ENCODE peak calls at places on chromosomes 3 and 15, in six cellular contexts. Q, X, C, J, K and O are unnamed samples.
A peak's percentile ranks its signal among the peaks of the same experiment; 100 is the strongest.

GRCh38 chr3:125054436-125055164 is 1.2 kb downstream of the HEG1 start:
- DNase-seq in C (peak; percentile 68), Q (peak; percentile 62), J (peak; percentile 85), X (peak; percentile 49), K (no peak), O (no peak)

GRCh38 chr3:72288955-72289707 is 504.2 kb upstream of the PROK2 start:
- DNase-seq in K (peak; percentile 88), Q (no peak), X (no peak), C (peak; percentile 57), J (no peak), O (no peak)

GRCh38 chr15:39125904-39126303 is 455.0 kb upstream of the THBS1 start:
- DNase-seq in X (peak; percentile 32), Q (no peak), K (peak; percentile 61), C (peak; percentile 68), J (peak; percentile 62), O (peak; percentile 48)

GRCh38 chr15:95170587-95171380 is 939.4 kb downstream of the MCTP2 start:
- DNase-seq in X (no peak), C (no peak), J (no peak), Q (no peak), K (peak; percentile 94), O (peak; percentile 31)

GRCh38 chr3:46325645-46326300 is 28.1 kb upstream of the CCR2 start:
- DNase-seq in K (no peak), C (no peak), Q (no peak), X (no peak), J (no peak), O (no peak)

GRCh38 chr3:46679681-46680080 is 13.8 kb downstream of the ALS2CL start:
- DNase-seq in C (no peak), K (no peak), J (no peak), X (no peak), Q (no peak), O (no peak)

GRCh38 chr15:72970965-72971746 is 81.1 kb upstream of the NEO1 start:
- DNase-seq in Q (no peak), X (no peak), K (no peak), J (no peak), C (peak; percentile 33), O (no peak)

GRCh38 chr3:34842706-34843478 is 796.4 kb upstream of the ARPP21 start:
- DNase-seq in J (no peak), Q (no peak), C (no peak), K (no peak), X (no peak), O (no peak)

GRCh38 chr3:43309372-43310305 is 23.3 kb downstream of the SNRK start:
- DNase-seq in C (no peak), J (no peak), K (no peak), X (no peak), Q (no peak), O (no peak)

GRCh38 chr3:113897373-113897777 is 50.4 kb upstream of the ZDHHC23 start:
- DNase-seq in C (no peak), Q (no peak), X (no peak), J (no peak), K (no peak), O (no peak)

GRCh38 chr3:127149621-127150310 is 43.2 kb upstream of the PRR23E start:
- DNase-seq in K (no peak), C (no peak), J (no peak), Q (no peak), X (no peak), O (no peak)

GRCh38 chr3:123271466-123272159 is 69.9 kb downstream of the SEC22A start:
- DNase-seq in X (no peak), C (no peak), J (no peak), K (no peak), Q (no peak), O (no peak)

GRCh38 chr15:59595434-59595915 is 16.1 kb upstream of the GCNT3 start:
- DNase-seq in X (peak; percentile 36), K (no peak), C (no peak), J (peak; percentile 84), Q (no peak), O (no peak)

GRCh38 chr3:171328419-171329082 is 131.7 kb downstream of the TNIK start:
- DNase-seq in J (peak; percentile 4), Q (no peak), X (no peak), C (no peak), K (peak; percentile 77), O (peak; percentile 42)

GRCh38 chr3:50288387-50289007 is 3.7 kb downstream of the IFRD2 start:
- DNase-seq in J (no peak), Q (no peak), C (no peak), K (no peak), X (no peak), O (no peak)

GRCh38 chr15:62545392-62546227 is 380.5 kb upstream of the C2CD4B start:
- DNase-seq in K (no peak), X (no peak), J (no peak), C (peak; percentile 42), Q (no peak), O (no peak)

GRCh38 chr3:87082806-87083440 is 92.0 kb upstream of the VGLL3 start:
- DNase-seq in Q (no peak), C (peak; percentile 75), J (peak; percentile 34), K (peak; percentile 48), X (peak; percentile 51), O (peak; percentile 60)

GRCh38 chr3:193350744-193351143 is 27.8 kb downstream of the ATP13A5 start:
- DNase-seq in C (no peak), K (no peak), J (peak; percentile 24), X (no peak), Q (no peak), O (no peak)

GRCh38 chr15:96818861-96819260 is 488.4 kb downstream of the NR2F2 start:
- DNase-seq in J (no peak), X (no peak), K (no peak), Q (no peak), C (no peak), O (no peak)

GRCh38 chr3:178059836-178060235 is 476.4 kb upstream of the KCNMB2 start:
- DNase-seq in Q (no peak), C (peak; percentile 47), K (no peak), X (no peak), J (no peak), O (no peak)

GRCh38 chr3:28915711-28916481 is 365.0 kb upstream of the RBMS3 start:
- DNase-seq in Q (no peak), X (peak; percentile 7), J (no peak), K (no peak), C (peak; percentile 91), O (peak; percentile 39)

GRCh38 chr15:88874275-88874674 is 21.1 kb downstream of the HAPLN3 start:
- DNase-seq in J (no peak), X (no peak), Q (no peak), C (no peak), K (no peak), O (no peak)

GRCh38 chr3:113249111-113249510 is 37.8 kb downstream of the BOC start:
- DNase-seq in Q (no peak), J (no peak), X (no peak), K (no peak), C (peak; percentile 88), O (no peak)

GRCh38 chr15:30963681-30964080 is 27.7 kb downstream of the MTMR10 start:
- DNase-seq in K (no peak), X (no peak), Q (no peak), J (no peak), C (no peak), O (no peak)

GRCh38 chr15:81901323-81901722 is 144.5 kb downstream of the MEX3B start:
- DNase-seq in J (no peak), C (no peak), K (no peak), Q (no peak), X (no peak), O (no peak)

GRCh38 chr3:102454101-102454625 is 19.3 kb downstream of the ZPLD1 start:
- DNase-seq in Q (no peak), J (no peak), K (no peak), X (no peak), C (no peak), O (no peak)

DNA sequence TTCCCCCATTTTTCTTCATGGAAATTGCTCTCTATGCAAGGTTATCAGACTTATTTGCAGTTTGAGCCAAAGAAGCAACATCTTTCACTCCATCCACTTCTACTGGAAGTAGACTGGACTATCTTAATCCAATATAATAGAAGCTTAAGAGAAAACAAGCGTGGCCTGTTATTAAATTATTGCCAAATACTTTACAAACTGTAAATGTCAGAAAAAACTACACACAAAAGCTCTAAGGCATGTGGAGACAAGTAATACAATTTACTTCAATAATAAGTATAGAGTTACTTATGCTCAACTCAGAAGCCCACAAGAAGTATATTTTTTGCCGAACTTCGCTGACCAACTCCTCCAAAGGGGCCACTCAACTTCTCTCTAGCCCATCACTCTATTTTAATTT is 120.3 kb downstream of the BDH1 start:
- DNase-seq in K (no peak), J (no peak), Q (no peak), C (no peak), X (no peak), O (no peak)
- TF ChIP-seq BHLHE40 in K (no peak), J (no peak), Q (no peak), C (no peak), X (no peak), O (no peak)

GRCh38 chr15:55897560-55898336 is 95.7 kb downstream of the NEDD4 start:
- DNase-seq in C (peak; percentile 61), J (peak; percentile 41), Q (no peak), X (peak; percentile 76), K (peak; percentile 65), O (peak; percentile 63)
- TF ChIP-seq BHLHE40 in C (no peak), J (no peak), Q (no peak), X (no peak), K (no peak), O (no peak)

GRCh38 chr3:138727371-138727770 is 107.4 kb downstream of the PIK3CB start:
- DNase-seq in Q (no peak), X (no peak), C (no peak), J (no peak), K (no peak), O (no peak)

GRCh38 chr3:138726966-138727365 is 107.8 kb downstream of the PIK3CB start:
- DNase-seq in X (no peak), J (no peak), Q (no peak), K (no peak), C (peak; percentile 58), O (no peak)

GRCh38 chr3:138729279-138729678 is 105.4 kb downstream of the PIK3CB start:
- DNase-seq in Q (no peak), X (no peak), C (no peak), J (no peak), K (no peak), O (no peak)

DNA sequence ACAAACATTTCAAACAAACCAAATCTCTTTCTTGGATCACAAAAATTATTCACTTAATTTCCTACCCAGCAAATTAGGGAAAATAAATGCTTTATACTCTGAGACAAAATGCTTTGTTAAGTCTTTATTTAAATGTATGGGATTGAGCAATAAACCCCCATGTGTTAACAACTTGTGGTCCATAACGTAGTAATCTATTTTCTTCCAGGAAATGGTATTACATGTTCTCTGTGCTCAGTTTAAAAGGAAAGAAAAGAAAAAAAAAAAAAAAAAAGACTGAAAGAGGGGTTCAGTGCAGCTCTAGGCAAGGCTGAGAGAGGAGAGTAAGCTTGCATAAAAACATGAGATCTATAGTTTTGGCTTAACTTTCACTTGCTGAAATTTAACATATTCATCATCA is 102.3 kb downstream of the PIK3CB start:
- DNase-seq in J (no peak), K (no peak), C (no peak), Q (no peak), X (no peak), O (no peak)
- TF ChIP-seq BHLHE40 in J (no peak), K (no peak), C (no peak), Q (no peak), X (no peak), O (no peak)

DNA sequence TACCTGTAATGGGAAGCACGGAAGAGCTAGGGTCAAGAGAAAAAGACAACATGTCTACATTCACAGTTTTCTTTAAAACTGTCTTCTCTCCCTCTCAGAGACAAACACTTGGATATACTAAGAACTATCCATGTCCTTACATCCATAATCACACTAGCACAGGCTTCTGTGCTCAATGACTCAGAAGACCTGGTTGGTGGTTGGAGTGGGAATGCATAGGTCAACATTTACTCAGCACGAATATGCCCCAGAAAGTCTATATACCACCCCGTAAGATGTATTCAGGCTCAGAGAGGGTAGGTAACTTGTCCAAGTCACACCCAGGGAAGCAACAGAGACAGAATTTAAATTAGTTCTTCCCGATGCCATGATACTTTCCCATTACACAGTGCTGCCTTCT is 891.1 kb downstream of the TUSC7 start:
- DNase-seq in J (no peak), Q (no peak), C (peak; percentile 80), K (no peak), X (no peak), O (no peak)
- TF ChIP-seq BHLHE40 in J (no peak), Q (no peak), C (no peak), K (no peak), X (no peak), O (no peak)